ENCODE peak calls at places on chromosomes 1 and 21, in nine cellular contexts. M is adrenal gland, J is AG04450, Z is cardiac fibroblast, W is IMR-90, S is sigmoid colon, N is mucosa of descending colon, G is mammary epithelial cell, L is brain microvascular endothelial cell. K is an unnamed sample.
A peak's percentile ranks its signal among the peaks of the same experiment; 100 is the strongest.

GRCh38 chr1:11998636-11999035 is 18.4 kb downstream of the MFN2 start:
- DNase-seq in M (no peak), J (no peak), Z (no peak), W (no peak), S (no peak), N (no peak), G (no peak), L (no peak), K (no peak)

GRCh38 chr1:23152966-23153684 is 15.5 kb downstream of the LUZP1 start:
- DNase-seq in M (no peak), J (no peak), Z (no peak), W (peak; percentile 50), S (no peak), N (no peak), G (no peak), L (no peak), K (no peak)

GRCh38 chr1:244327533-244327932 is 124.2 kb downstream of the ADSS2 start:
- DNase-seq in M (no peak), J (no peak), Z (no peak), W (no peak), S (no peak), N (no peak), G (no peak), L (no peak), K (no peak)

GRCh38 chr21:35395728-35396127 is 346.6 kb upstream of the RUNX1 start:
- DNase-seq in M (no peak), J (no peak), Z (peak; percentile 54), W (peak; percentile 29), S (no peak), N (no peak), G (peak; percentile 81), L (no peak), K (no peak)

GRCh38 chr1:23118957-23119792 is 49.5 kb downstream of the LUZP1 start:
- DNase-seq in M (no peak), J (no peak), Z (peak; percentile 39), W (peak; percentile 37), S (no peak), N (no peak), G (no peak), L (no peak), K (no peak)

GRCh38 chr21:45624356-45624854 is 19.1 kb upstream of the PCBP3 start:
- DNase-seq in M (no peak), J (no peak), Z (no peak), W (no peak), S (no peak), N (no peak), G (no peak), L (no peak), K (no peak)

GRCh38 chr1:225877570-225877969 is 4.6 kb downstream of the TMEM63A start:
- DNase-seq in M (peak; percentile 70), J (no peak), Z (peak; percentile 52), W (peak; percentile 45), S (peak; percentile 84), N (peak; percentile 72), G (no peak), L (peak; percentile 49), K (no peak)

GRCh38 chr1:153527023-153527724 is 8.6 kb downstream of the S100A6 start:
- DNase-seq in M (no peak), J (no peak), Z (no peak), W (peak; percentile 66), S (no peak), N (no peak), G (peak; percentile 97), L (no peak), K (no peak)

GRCh38 chr1:13830616-13831280 is 130.8 kb downstream of the PRDM2 start:
- DNase-seq in M (no peak), J (no peak), Z (peak; percentile 69), W (peak; percentile 7), S (no peak), N (no peak), G (no peak), L (no peak), K (no peak)

GRCh38 chr1:154478639-154479038 is 23.4 kb upstream of the TDRD10 start:
- DNase-seq in M (no peak), J (no peak), Z (peak; percentile 64), W (peak; percentile 34), S (no peak), N (no peak), G (peak; percentile 32), L (no peak), K (no peak)

GRCh38 chr1:55588300-55588699 is 373.1 kb upstream of the USP24 start:
- DNase-seq in M (no peak), J (no peak), Z (no peak), W (no peak), S (no peak), N (no peak), G (no peak), L (no peak), K (no peak)

GRCh38 chr1:226816585-226816984 is 53.8 kb upstream of the PSEN2 start:
- DNase-seq in M (no peak), J (peak; percentile 8), Z (no peak), W (peak; percentile 84), S (no peak), N (no peak), G (peak; percentile 32), L (peak; percentile 23), K (peak; percentile 66)

GRCh38 chr1:60290393-60290792 is 216.8 kb upstream of the C1orf87 start:
- DNase-seq in M (no peak), J (no peak), Z (no peak), W (no peak), S (no peak), N (no peak), G (no peak), L (no peak), K (no peak)

GRCh38 chr1:30248774-30249173 is 474.6 kb downstream of the MATN1 start:
- DNase-seq in M (no peak), J (no peak), Z (no peak), W (no peak), S (no peak), N (no peak), G (no peak), L (no peak), K (no peak)

GRCh38 chr1:30251451-30251850 is 471.9 kb downstream of the MATN1 start:
- DNase-seq in M (no peak), J (no peak), Z (no peak), W (no peak), S (no peak), N (no peak), G (no peak), L (no peak), K (no peak)

GRCh38 chr1:30248373-30248772 is 475.0 kb downstream of the MATN1 start:
- DNase-seq in M (no peak), J (no peak), Z (no peak), W (no peak), S (no peak), N (no peak), G (no peak), L (no peak), K (no peak)

GRCh38 chr1:30250338-30251022 is 472.9 kb downstream of the MATN1 start:
- DNase-seq in M (no peak), J (no peak), Z (no peak), W (no peak), S (no peak), N (no peak), G (no peak), L (no peak), K (no peak)

DNA sequence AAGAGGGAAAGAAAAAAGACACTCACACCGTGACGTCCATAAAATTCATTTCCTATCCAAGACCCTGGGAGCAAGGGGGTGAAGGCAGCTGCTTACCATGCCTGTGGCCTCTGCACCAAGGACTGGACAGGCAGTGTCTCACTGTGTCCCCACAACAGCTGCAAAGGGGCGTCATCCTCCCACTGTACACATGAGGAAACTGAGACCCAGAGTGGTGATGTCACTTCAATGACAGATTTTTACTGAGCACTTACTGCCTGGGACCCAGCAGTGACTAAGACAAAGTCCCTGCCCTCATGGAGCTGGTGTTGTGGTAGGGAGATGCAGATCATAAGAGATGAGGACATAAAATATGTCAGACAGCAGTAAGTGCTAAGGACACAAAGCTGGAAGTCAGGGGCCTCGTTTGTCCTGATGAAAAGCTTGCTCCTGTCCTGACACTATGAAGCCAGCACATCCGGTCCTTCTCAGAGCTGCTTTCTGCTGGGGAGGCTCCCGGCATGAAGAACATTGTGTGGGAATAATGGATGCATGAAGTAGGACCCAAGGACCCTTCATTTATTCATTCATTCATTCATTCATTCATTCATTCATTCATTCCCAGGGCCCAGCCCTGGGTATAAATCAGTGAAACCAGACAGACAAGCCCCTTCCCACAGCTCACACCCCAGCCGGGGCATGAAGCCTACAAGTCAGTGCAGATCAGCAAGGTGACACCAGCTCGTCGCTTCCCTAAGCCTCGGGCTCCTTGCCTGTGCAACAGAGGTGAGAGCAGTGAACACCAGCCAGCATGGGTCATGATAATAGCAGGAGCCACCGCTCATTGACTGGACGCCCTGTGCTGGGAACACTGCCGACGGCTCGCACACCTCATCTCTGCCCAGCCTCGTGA is 473.7 kb downstream of the MATN1 start:
- DNase-seq in M (no peak), J (no peak), Z (no peak), W (no peak), S (no peak), N (no peak), G (no peak), L (no peak), K (no peak)
- TF ChIP-seq CTCF in M (no peak), J (no peak), Z (no peak), W (no peak), S (no peak), N (no peak), G (no peak), L (no peak), K (no peak)

GRCh38 chr1:104072915-104073371 is 323.2 kb downstream of the AMY1C start:
- DNase-seq in M (no peak), J (no peak), Z (no peak), W (no peak), S (no peak), N (peak; percentile 28), G (no peak), L (no peak), K (no peak)
- H3K4me3 ChIP-seq in M (no peak overlapping the region), J (no peak overlapping the region), Z (no peak overlapping the region), W (no peak overlapping the region), S (no peak overlapping the region), N (no peak overlapping the region), G (no peak overlapping the region), L (no peak overlapping the region), K (no peak overlapping the region)

GRCh38 chr1:183958958-183959357 is 78.6 kb downstream of the COLGALT2 start:
- DNase-seq in M (no peak), J (no peak), Z (no peak), W (no peak), S (no peak), N (no peak), G (no peak), L (no peak), K (no peak)
- TF ChIP-seq CTCF in M (no peak), J (no peak), Z (no peak), W (no peak), S (no peak), N (no peak), G (no peak), L (no peak), K (no peak)

DNA sequence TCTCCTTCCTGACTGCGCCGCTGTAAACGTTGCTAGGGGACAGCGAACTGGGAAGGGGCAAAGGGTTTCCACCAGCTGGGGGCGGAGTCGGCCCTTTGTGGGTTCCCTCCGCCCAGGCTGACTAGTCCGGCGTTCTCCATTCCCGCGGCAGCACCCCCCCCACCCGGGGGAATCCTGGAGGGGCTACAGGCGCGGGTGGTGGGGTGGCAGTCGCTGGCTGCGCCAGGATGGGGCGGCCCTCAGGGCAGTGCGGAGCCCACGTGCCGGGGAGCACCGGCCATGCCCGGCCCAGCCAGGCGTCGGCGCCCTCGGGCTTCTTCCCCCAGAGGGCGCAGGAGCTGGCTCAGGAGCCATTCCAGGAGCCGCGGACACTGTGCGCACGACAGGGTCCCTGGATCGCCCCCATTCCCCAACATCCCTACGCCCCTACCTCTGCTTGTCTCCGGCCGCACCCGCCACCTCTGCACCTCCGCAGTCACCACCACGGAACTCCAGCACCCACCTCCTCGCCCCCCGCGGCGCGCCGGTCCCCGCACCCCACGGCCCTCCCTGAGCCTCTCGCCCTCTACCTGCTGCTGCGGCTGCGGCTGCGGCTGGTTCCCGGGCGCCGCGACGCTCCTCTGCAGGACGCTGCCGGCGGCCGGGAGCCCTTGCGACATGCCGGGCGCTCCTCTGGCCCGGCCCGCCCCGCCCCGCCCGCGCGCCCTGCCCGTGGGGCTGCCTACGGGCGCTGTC is 369 bp downstream of the BATF3 start:
- DNase-seq in M (peak; percentile 27), J (no peak), Z (peak; percentile 25), W (peak; percentile 32), S (peak; percentile 69), N (peak; percentile 69), G (no peak), L (no peak), K (no peak)
- H3K4me3 ChIP-seq in M (no peak overlapping the region), J (peak overlapping the region; percentile 66), Z (peak overlapping the region; percentile 57), W (peak overlapping the region; percentile 73), S (peak overlapping the region; percentile 65), N (no peak overlapping the region), G (peak overlapping the region; percentile 52), L (peak overlapping the region; percentile 55), K (peak overlapping the region; percentile 60)

K was measured in BJ.